ENCODE peak calls at places on chromosomes 5 and 9, in eight cellular contexts. C, K, O, Q, E, T, I and F are unnamed samples. For H3K4me1 and H3K36me3, the result is how much of the 10 kb centered on the place peaks cover.

GRCh38 chr5:95857185-95857945 is 34.8 kb upstream of the GLRX start:
- DNase-seq in C (peak), K (peak), O (no peak), Q (peak), E (peak), T (peak), I (no peak), F (peak)

GRCh38 chr9:75105019-75105540 is 16.8 kb downstream of the OSTF1 start:
- DNase-seq in C (no peak), K (no peak), O (no peak), Q (no peak), E (no peak), T (no peak), I (no peak), F (no peak)

GRCh38 chr5:84088996-84089395 is 295.7 kb downstream of the EDIL3 start:
- DNase-seq in C (no peak), K (no peak), O (peak), Q (no peak), E (no peak), T (no peak), I (no peak), F (no peak)

GRCh38 chr5:78779771-78780616 is 131.4 kb upstream of the LHFPL2 start:
- DNase-seq in C (no peak), K (no peak), O (no peak), Q (no peak), E (no peak), T (no peak), I (no peak), F (no peak)

GRCh38 chr9:122212473-122213004 is 16.2 kb downstream of the LHX6 start:
- DNase-seq in C (peak), K (no peak), O (no peak), Q (no peak), E (no peak), T (no peak), I (no peak), F (no peak)

GRCh38 chr9:95005276-95006141 is 279.0 kb downstream of the AOPEP start:
- DNase-seq in C (no peak), K (no peak), O (no peak), Q (no peak), E (no peak), T (no peak), I (no peak), F (no peak)

GRCh38 chr5:135437796-135438560 is 9.2 kb downstream of the DCANP1 start:
- DNase-seq in C (peak), K (no peak), O (peak), Q (peak), E (no peak), T (no peak), I (no peak), F (no peak)

GRCh38 chr5:40428129-40428528 is 251.6 kb upstream of the PTGER4 start:
- DNase-seq in C (no peak), K (no peak), O (no peak), Q (peak), E (no peak), T (no peak), I (no peak), F (no peak)

GRCh38 chr9:27293046-27293445 is 3.9 kb downstream of the EQTN start:
- DNase-seq in C (no peak), K (no peak), O (no peak), Q (no peak), E (no peak), T (no peak), I (no peak), F (no peak)

GRCh38 chr5:369151-369939 is 47.8 kb downstream of the AHRR start:
- DNase-seq in C (peak), K (peak), O (peak), Q (no peak), E (no peak), T (peak), I (no peak), F (peak)

DNA sequence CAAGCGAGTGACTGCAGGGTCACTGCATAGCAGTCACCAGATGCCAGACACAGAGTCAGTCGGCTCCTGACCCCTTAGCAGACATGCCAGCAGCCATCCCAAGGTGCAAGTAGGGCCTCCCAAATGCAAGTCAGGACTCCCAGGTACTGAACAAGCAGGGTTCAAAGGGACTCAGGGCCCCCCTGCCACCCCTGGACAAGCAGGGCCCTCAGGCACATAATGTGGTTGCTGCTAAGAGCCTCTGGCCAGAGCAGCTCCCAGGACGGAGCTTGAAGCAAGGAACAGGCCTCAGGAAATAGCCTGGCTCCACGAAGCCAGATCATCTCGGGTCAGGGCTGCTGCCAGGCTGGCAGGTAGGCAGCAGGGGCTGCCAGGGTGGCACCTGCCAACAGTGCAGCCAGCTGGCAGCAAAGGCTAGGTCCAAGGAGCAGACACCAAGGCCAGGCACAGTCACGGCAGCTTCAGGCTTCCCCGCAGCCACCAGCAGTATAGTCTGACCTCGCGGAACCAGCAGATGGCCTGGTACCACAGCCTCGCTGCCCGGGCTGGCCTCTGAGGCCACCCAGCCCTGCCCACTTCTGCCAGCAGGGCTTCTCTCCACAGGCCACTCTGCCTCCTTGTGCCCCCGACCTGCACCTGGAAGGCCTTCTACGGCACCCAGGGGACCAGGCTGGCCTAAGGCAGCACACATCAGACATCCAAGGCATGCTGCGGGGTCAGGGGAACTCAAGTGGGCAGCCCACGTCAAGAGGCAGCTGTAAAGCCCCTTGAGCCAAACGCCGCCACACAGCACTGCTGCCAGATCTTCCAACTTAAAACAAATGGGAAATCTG is 7.4 kb downstream of the EEIG1 start:
- DNase-seq in C (peak), K (no peak), O (peak), Q (peak), E (no peak), T (no peak), I (no peak), F (no peak)
- H3K4me1 ChIP-seq in C (half or more), K (half or more), O (half or more), Q (half or more), E (under half), T (under half), I (half or more), F (half or more)

GRCh38 chr9:128102861-128103588 is 24.5 kb downstream of the PTGES2 start:
- DNase-seq in C (no peak), K (no peak), O (no peak), Q (peak), E (peak), T (peak), I (no peak), F (peak)

GRCh38 chr9:128101690-128102089 is 25.8 kb downstream of the PTGES2 start:
- DNase-seq in C (no peak), K (no peak), O (no peak), Q (peak), E (no peak), T (peak), I (no peak), F (peak)

GRCh38 chr9:128102196-128102595 is 25.3 kb downstream of the PTGES2 start:
- DNase-seq in C (no peak), K (no peak), O (no peak), Q (peak), E (no peak), T (peak), I (no peak), F (peak)

GRCh38 chr9:128104171-128104618 is 23.3 kb downstream of the PTGES2 start:
- DNase-seq in C (no peak), K (no peak), O (peak), Q (peak), E (no peak), T (peak), I (no peak), F (peak)

DNA sequence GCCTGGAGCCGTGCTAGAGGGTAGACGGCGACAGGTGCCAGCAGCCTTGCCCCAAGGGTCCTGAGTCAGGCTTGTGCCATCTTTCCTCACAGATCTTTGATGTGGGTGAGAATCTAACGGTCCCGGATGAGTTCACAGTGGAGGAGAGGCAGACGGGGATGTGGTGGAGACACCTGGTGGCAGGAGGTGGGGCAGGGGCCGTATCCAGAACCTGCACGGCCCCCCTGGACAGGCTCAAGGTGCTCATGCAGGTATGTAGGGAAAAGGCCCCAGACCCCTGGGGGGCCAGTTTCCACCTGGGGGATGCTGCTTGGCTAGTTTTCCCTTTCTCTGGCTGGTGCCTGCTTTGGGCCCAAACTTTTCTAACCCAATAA is 24.0 kb downstream of the PTGES2 start:
- DNase-seq in C (no peak), K (no peak), O (no peak), Q (no peak), E (no peak), T (peak), I (no peak), F (peak)
- H3K36me3 ChIP-seq in C (half or more), K (half or more), O (under half), Q (under half), E (under half), T (under half), I (half or more), F (half or more)

GRCh38 chr5:32283061-32283460 is 29.7 kb downstream of the MTMR12 start:
- DNase-seq in C (no peak), K (no peak), O (no peak), Q (no peak), E (no peak), T (no peak), I (no peak), F (no peak)

GRCh38 chr5:32283539-32284377 is 29.0 kb downstream of the MTMR12 start:
- DNase-seq in C (no peak), K (no peak), O (no peak), Q (no peak), E (no peak), T (no peak), I (no peak), F (no peak)

GRCh38 chr5:32280656-32281081 is 32.1 kb downstream of the MTMR12 start:
- DNase-seq in C (no peak), K (no peak), O (no peak), Q (no peak), E (no peak), T (no peak), I (no peak), F (no peak)

GRCh38 chr5:32279786-32280185 is 33.0 kb downstream of the MTMR12 start:
- DNase-seq in C (no peak), K (no peak), O (no peak), Q (no peak), E (no peak), T (no peak), I (no peak), F (no peak)

GRCh38 chr5:32282633-32283032 is 30.1 kb downstream of the MTMR12 start:
- DNase-seq in C (no peak), K (no peak), O (no peak), Q (no peak), E (no peak), T (no peak), I (no peak), F (no peak)
- H3K4me1 ChIP-seq in C (under half), K (under half), O (under half), Q (under half), E (under half), T (under half), I (under half), F (under half)

GRCh38 chr5:145943674-145944121 is 7.3 kb downstream of the SH3RF2 start:
- DNase-seq in C (no peak), K (no peak), O (peak), Q (no peak), E (no peak), T (no peak), I (no peak), F (peak)
- H3K36me3 ChIP-seq in C (under half), K (under half), O (under half), Q (under half), E (under half), T (under half), I (under half), F (under half)

GRCh38 chr9:123269316-123269715 is 930 bp upstream of the STRBP start:
- DNase-seq in C (no peak), K (no peak), O (no peak), Q (no peak), E (no peak), T (no peak), I (no peak), F (no peak)

GRCh38 chr9:123268950-123269302 is 540 bp upstream of the STRBP start:
- DNase-seq in C (no peak), K (no peak), O (no peak), Q (no peak), E (no peak), T (no peak), I (no peak), F (no peak)

GRCh38 chr9:123267481-123268239 is 726 bp downstream of the STRBP start:
- DNase-seq in C (peak), K (peak), O (peak), Q (peak), E (peak), T (no peak), I (no peak), F (peak)

GRCh38 chr9:123266655-123267421 is 1.5 kb downstream of the STRBP start:
- DNase-seq in C (no peak), K (no peak), O (no peak), Q (no peak), E (no peak), T (no peak), I (no peak), F (no peak)

GRCh38 chr9:123268240-123268949 is at the start of gene STRBP:
- DNase-seq in C (peak), K (peak), O (peak), Q (peak), E (peak), T (peak), I (peak), F (peak)
- H3K4me1 ChIP-seq in C (under half), K (under half), O (under half), Q (under half), E (under half), T (under half), I (under half), F (under half)

DNA sequence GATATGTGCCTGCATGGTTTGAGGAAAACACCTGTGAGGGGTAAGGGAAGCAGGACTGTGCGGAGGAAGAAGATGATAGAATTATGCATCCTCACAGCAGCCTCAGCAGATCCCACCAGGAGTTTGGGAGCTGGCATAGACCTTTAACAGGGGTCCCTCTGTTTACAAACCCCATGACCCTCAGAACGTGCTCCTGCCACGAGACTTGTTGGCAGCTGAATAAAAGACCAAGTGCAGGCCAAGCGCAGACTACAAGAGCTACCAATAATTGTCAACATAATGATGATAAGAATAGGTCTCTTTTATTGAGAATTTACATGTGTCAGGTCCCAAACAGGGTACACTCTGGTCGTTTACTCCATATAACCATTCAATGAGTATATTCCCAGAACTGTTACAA is 236.0 kb downstream of the MED10 start:
- DNase-seq in C (no peak), K (no peak), O (no peak), Q (no peak), E (no peak), T (no peak), I (no peak), F (no peak)
- H3K36me3 ChIP-seq in C (under half), K (under half), O (under half), Q (under half), E (under half), T (under half), I (under half), F (under half)

GRCh38 chr9:1909322-1909721 is 105.8 kb upstream of the SMARCA2 start:
- DNase-seq in C (no peak), K (no peak), O (no peak), Q (no peak), E (no peak), T (no peak), I (no peak), F (no peak)
- H3K4me1 ChIP-seq in C (under half), K (under half), O (under half), Q (under half), E (under half), T (under half), I (under half), F (under half)

DNA sequence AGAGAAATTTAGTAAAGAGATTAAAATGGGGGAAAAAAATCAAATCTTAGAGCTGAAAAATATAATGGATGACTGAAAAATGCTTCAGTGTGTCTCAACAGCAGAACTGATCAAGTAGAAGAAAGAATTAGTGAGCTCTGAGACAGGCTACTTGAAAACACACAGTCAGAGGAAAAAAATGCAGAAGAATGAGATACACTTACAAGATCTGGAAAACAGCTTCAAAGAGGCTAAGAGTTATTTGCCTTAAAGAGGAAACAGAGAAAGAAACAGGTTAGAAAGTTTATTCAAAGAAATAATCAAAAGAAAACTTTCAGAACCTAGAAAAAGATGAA is 70.5 kb upstream of the OR2K2 start:
- DNase-seq in C (no peak), K (no peak), O (no peak), Q (no peak), E (no peak), T (no peak), I (no peak), F (no peak)
- H3K36me3 ChIP-seq in C (under half), K (half or more), O (under half), Q (under half), E (under half), T (under half), I (half or more), F (half or more)

DNA sequence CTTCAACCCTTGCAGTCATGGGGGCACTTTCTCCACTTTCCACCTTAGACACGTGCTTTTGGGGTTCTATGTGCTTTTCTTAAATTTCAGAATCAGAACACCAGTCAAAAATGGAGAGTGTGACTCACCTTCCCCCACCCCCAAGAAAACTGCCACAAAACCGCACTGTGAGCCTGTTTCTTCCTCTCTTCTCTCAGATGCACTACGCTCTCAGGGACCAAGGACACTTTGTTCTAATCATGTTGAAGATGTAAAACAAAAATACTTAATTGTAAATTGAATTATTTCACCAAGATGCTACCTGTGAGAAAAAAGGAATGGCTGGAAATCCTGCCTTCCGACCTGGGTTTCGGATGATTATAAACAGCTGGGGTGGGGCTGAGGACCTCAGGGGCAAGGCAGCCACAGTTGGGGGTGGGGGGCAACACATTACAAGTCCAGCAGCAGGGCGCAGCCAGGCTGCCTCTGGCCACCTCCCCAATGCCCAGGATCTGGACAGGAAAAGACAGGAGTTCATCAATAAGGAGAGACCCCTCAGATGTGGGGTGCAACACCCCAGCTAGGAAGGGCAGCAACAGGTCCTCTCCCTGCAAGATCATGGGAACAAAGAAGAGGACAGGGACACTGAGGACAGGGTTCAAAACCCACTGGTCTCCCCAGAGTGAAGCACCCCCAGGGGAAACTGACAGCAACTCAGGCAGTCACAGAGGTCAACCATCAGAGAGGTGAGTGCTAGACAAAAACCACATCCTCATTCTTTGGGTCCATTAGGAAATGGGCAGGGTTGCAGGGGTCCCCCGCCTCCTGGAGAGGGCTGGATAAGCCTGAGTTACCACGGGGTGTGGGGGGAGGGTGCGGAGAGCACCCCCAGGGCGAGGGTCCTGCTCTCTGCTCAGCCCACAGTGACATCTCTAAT is 33.7 kb downstream of the SEMA4D start:
- DNase-seq in C (peak), K (peak), O (peak), Q (no peak), E (no peak), T (peak), I (no peak), F (no peak)
- H3K4me1 ChIP-seq in C (under half), K (under half), O (under half), Q (half or more), E (under half), T (under half), I (under half), F (under half)

DNA sequence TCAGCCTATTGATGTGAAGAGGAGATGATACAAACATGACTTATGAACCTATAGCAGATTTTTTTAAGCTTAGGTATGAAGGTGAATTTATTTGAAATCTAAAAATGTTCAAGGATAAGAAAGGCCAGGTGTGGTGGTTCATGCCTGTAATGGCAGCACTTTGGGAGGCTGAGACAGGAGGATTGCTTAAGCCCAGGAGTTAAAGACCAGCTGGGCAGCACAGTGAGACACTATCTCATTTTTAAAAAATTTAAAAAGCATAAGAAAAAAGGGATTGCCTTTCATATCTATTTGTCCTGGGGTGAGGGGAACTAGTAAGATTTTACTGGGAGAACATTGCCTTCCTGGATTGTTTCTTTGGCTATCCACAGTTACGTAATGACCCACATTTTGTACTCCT is 40.8 kb upstream of the SRP19 start:
- DNase-seq in C (no peak), K (no peak), O (no peak), Q (no peak), E (no peak), T (no peak), I (no peak), F (no peak)
- H3K36me3 ChIP-seq in C (under half), K (half or more), O (under half), Q (under half), E (under half), T (under half), I (under half), F (half or more)